ENCODE peak calls at places on chromosomes 2 and 18, in seven cellular contexts. K is heart left ventricle, U is lung, R is small intestine, P is GM23338, H is neural progenitor cell, O is left ventricle myocardium inferior. X is an unnamed sample. For H3K27me3 and H3K36me3, the result is how much of the 10 kb centered on the place peaks cover.

GRCh38 chr2:167826906-167827305 is 420.5 kb downstream of the STK39 start:
- DNase-seq in H (no peak), R (no peak), K (no peak), P (no peak), O (no peak), U (no peak), X (no peak)

GRCh38 chr18:32351014-32351413 is 119.7 kb downstream of the GAREM1 start:
- DNase-seq in U (no peak), H (no peak), O (no peak), K (no peak), P (no peak), R (no peak), X (no peak)

GRCh38 chr2:18641823-18642222 is 52.5 kb upstream of the NT5C1B start:
- DNase-seq in U (no peak), R (no peak), O (no peak), P (no peak), H (no peak), K (no peak), X (no peak)

GRCh38 chr2:175577405-175577986 is 396.0 kb upstream of the ATP5MC3 start:
- DNase-seq in K (no peak), R (no peak), P (no peak), U (no peak), O (no peak), H (no peak), X (no peak)

GRCh38 chr18:59696311-59697235 is 650 bp downstream of the CCBE1 start:
- DNase-seq in R (no peak), K (peak), H (peak), O (peak), P (peak), U (no peak), X (peak)

GRCh38 chr2:12110074-12110473 is 363.6 kb downstream of the LPIN1 start:
- DNase-seq in R (no peak), O (no peak), H (no peak), P (no peak), K (no peak), U (no peak), X (no peak)

GRCh38 chr2:149098722-149099121 is 60.2 kb downstream of the LYPD6B start:
- DNase-seq in H (no peak), P (no peak), R (peak), O (no peak), K (no peak), U (no peak), X (no peak)

GRCh38 chr2:170886391-170886790 is 42.7 kb upstream of the GORASP2 start:
- DNase-seq in K (no peak), U (no peak), R (no peak), O (no peak), P (no peak), H (no peak), X (no peak)

GRCh38 chr2:24509425-24509824 is 18.4 kb downstream of the NCOA1 start:
- DNase-seq in O (no peak), H (no peak), U (no peak), R (no peak), P (no peak), K (no peak), X (no peak)

GRCh38 chr2:50529600-50530218 is 502.2 kb downstream of the NRXN1 start:
- DNase-seq in O (no peak), U (no peak), H (peak), R (peak), P (peak), K (no peak), X (peak)

GRCh38 chr2:171595896-171596295 is 73.6 kb downstream of the CYBRD1 start:
- DNase-seq in P (no peak), K (no peak), R (no peak), O (no peak), U (no peak), H (no peak), X (no peak)

GRCh38 chr18:44246001-44246400 is 434.7 kb upstream of the SETBP1 start:
- DNase-seq in R (no peak), P (peak), K (no peak), U (no peak), O (no peak), H (peak), X (no peak)

GRCh38 chr2:171225302-171225980 is 64.7 kb upstream of the TLK1 start:
- DNase-seq in P (no peak), H (no peak), R (no peak), O (no peak), K (no peak), U (no peak), X (no peak)

GRCh38 chr2:9463698-9464034 is 10.7 kb upstream of the IAH1 start:
- DNase-seq in P (no peak), K (no peak), H (no peak), R (no peak), O (no peak), U (no peak), X (no peak)

DNA sequence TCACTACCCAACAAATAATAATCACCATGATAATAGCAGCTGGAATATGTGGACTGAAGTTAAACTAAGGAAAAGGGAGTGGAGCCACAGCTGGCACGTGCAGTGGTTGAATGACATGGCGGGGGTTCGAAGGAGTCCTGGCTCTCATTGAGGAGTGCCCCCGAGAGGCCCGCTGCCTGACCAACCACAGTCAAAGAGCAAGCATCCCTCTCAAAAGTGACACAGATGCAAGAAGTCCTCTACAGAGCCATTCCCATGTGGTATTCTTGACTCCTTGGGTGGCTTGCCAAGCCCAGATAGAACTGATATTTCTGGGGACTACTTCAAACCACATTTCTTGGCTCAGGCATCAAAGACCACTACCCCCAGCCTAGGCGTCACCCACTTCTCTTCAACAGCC is 405.1 kb downstream of the TNS1 start:
- DNase-seq in O (no peak), P (no peak), K (no peak), R (no peak), H (no peak), U (no peak), X (no peak)
- H3K27me3 ChIP-seq in O (under half), P (under half), K (under half), R (under half), H (under half), U (under half), X (under half)

GRCh38 chr2:187461294-187462261 is 13.5 kb upstream of the CALCRL start:
- DNase-seq in K (peak), U (no peak), O (no peak), H (peak), R (no peak), P (peak), X (no peak)
- H3K4me3 ChIP-seq in K (peak), U (no peak), O (peak), H (peak), R (no peak), P (peak), X (no peak)

GRCh38 chr2:42293019-42293418 is 68.0 kb downstream of the COX7A2L start:
- DNase-seq in U (no peak), O (no peak), P (no peak), H (no peak), K (no peak), R (no peak), X (no peak)

GRCh38 chr2:42290005-42290404 is 71.0 kb downstream of the COX7A2L start:
- DNase-seq in R (no peak), O (no peak), U (no peak), P (no peak), K (no peak), H (no peak), X (no peak)

GRCh38 chr2:42288811-42289210 is 72.2 kb downstream of the COX7A2L start:
- DNase-seq in R (no peak), H (no peak), O (no peak), K (no peak), U (no peak), P (no peak), X (no peak)

GRCh38 chr2:42286268-42286946 is 74.6 kb downstream of the COX7A2L start:
- DNase-seq in K (no peak), U (no peak), H (no peak), R (no peak), O (no peak), P (no peak), X (no peak)

GRCh38 chr2:42289222-42289621 is 71.8 kb downstream of the COX7A2L start:
- DNase-seq in P (no peak), O (no peak), K (no peak), H (no peak), R (no peak), U (no peak), X (no peak)
- H3K36me3 ChIP-seq in P (under half), O (under half), K (under half), H (under half), R (under half), U (under half), X (under half)

GRCh38 chr2:142316049-142316448 is 185.2 kb upstream of the LRP1B start:
- DNase-seq in O (no peak), K (no peak), P (no peak), H (no peak), U (no peak), R (no peak), X (no peak)

GRCh38 chr2:142310530-142310929 is 179.7 kb upstream of the LRP1B start:
- DNase-seq in H (no peak), U (no peak), O (no peak), K (no peak), R (no peak), P (no peak), X (no peak)

GRCh38 chr2:142315353-142315752 is 184.5 kb upstream of the LRP1B start:
- DNase-seq in O (no peak), U (no peak), H (no peak), P (no peak), K (no peak), R (no peak), X (no peak)

DNA sequence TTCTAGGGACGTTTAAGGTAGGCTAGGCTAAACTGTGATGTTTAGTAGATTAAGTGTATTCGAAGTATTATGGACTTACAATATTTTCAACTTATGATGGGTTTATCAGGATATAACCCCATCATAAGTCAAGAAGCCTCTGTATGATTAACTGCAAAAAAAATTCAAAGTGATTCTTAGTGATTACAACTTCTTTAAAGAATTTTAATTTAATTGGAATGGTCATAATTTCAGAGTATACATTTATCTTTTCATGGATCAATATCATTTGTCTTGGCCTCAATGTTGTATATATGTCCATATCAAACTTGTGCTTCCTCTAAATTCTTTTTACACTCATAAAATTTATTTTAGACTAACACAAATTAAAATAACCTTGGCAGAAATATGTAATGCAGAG is 183.3 kb upstream of the LRP1B start:
- DNase-seq in P (no peak), H (no peak), R (no peak), U (no peak), K (no peak), O (no peak), X (no peak)
- H3K27me3 ChIP-seq in P (under half), H (under half), R (under half), U (under half), K (under half), O (under half), X (under half)

GRCh38 chr2:109342890-109343289 is 213.9 kb downstream of the SH3RF3 start:
- DNase-seq in U (no peak), P (no peak), O (no peak), R (no peak), K (no peak), H (peak), X (no peak)
- H3K4me3 ChIP-seq in U (no peak), P (no peak), O (no peak), R (no peak), K (no peak), H (no peak), X (no peak)

DNA sequence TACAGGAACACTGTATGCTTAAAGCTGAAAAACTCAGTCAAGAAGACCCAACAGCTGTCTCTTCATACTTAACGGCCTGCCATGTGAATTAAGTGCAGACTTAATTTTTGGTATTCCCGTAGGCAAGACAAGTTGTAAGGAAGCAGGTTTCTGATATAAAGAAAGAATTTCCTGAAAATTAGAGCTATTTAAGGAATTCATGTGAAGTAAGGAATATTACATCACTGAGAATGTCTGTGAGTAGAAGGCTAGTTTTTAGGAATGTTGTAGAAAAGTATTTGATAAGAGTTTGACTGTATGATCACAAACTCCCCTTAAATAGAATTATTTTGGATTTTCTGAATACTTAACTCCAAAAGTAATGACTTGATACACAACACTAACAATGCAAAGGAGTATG is 51.0 kb downstream of the WDR33 start:
- DNase-seq in U (no peak), R (no peak), K (no peak), H (no peak), O (no peak), P (no peak), X (no peak)
- H3K36me3 ChIP-seq in U (under half), R (under half), K (under half), H (under half), O (half or more), P (under half), X (under half)

GRCh38 chr2:118832791-118833715 is 14.4 kb downstream of the EN1 start:
- DNase-seq in O (no peak), H (peak), K (no peak), U (no peak), R (no peak), P (peak), X (no peak)
- H3K27me3 ChIP-seq in O (half or more), H (half or more), K (under half), U (under half), R (under half), P (half or more), X (half or more)

DNA sequence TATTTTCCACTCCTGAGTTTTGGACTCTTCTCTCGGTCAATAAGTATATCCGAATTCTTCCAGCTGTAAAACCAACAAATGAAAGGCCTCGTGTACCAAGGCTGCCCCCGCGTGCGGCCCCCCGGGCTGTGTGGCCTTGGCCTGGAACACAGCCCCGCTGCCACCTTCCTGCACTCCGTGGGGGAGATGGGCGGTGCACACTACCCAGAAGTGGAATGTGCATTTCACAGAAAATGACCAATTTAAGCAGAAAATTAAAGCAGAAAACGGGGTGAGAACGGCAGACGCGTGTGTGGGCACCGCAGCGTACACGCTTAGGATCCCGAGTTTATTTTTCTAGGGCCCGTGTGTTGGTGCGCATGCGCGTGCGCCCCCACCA is 34.4 kb upstream of the ZNF516 start:
- DNase-seq in U (no peak), P (no peak), K (no peak), H (no peak), O (no peak), R (no peak), X (peak)
- H3K4me3 ChIP-seq in U (no peak), P (no peak), K (peak), H (no peak), O (peak), R (no peak), X (no peak)